ENCODE peak calls at places on chromosomes 6 and 20, in nine cellular contexts. One of them, this sample, is unnamed.

GRCh38 chr6:34792605-34793500 is 970 bp downstream of the BLTP3A start:
- DNase-seq in prostate gland: peak
- DNase-seq in GM23338: peak
- DNase-seq in fibroblast of lung: peak
- DNase-seq in body of pancreas: peak
- DNase-seq in neural progenitor cell: peak
- DNase-seq in HL-60: peak
- DNase-seq in Peyer's patch: no peak
- DNase-seq in Panc1: no peak
- DNase-seq in this sample: peak

GRCh38 chr6:133764813-133765208 is 124.1 kb upstream of the TCF21 start:
- DNase-seq in body of pancreas: no peak
- DNase-seq in prostate gland: no peak
- DNase-seq in GM23338: no peak
- DNase-seq in HL-60: no peak
- DNase-seq in fibroblast of lung: no peak
- DNase-seq in neural progenitor cell: no peak
- DNase-seq in Panc1: no peak
- DNase-seq in Peyer's patch: no peak
- DNase-seq in this sample: no peak

GRCh38 chr6:70669133-70669532 is 1.4 kb downstream of the SMAP1 start:
- DNase-seq in neural progenitor cell: no peak
- DNase-seq in fibroblast of lung: no peak
- DNase-seq in GM23338: no peak
- DNase-seq in Panc1: no peak
- DNase-seq in body of pancreas: no peak
- DNase-seq in Peyer's patch: no peak
- DNase-seq in prostate gland: no peak
- DNase-seq in HL-60: no peak
- DNase-seq in this sample: no peak

GRCh38 chr20:34083137-34083536 is 28.9 kb downstream of the EIF2S2 start:
- DNase-seq in HL-60: no peak
- DNase-seq in prostate gland: peak
- DNase-seq in fibroblast of lung: peak
- DNase-seq in neural progenitor cell: no peak
- DNase-seq in body of pancreas: peak
- DNase-seq in Panc1: no peak
- DNase-seq in GM23338: peak
- DNase-seq in Peyer's patch: no peak
- DNase-seq in this sample: peak

GRCh38 chr6:90284236-90284744 is 12.4 kb downstream of the BACH2 start:
- DNase-seq in Peyer's patch: no peak
- DNase-seq in Panc1: no peak
- DNase-seq in prostate gland: no peak
- DNase-seq in HL-60: no peak
- DNase-seq in fibroblast of lung: peak
- DNase-seq in neural progenitor cell: peak
- DNase-seq in GM23338: peak
- DNase-seq in body of pancreas: no peak
- DNase-seq in this sample: no peak

GRCh38 chr6:5541751-5542432 is 280.6 kb downstream of the FARS2 start:
- DNase-seq in prostate gland: no peak
- DNase-seq in Panc1: peak
- DNase-seq in body of pancreas: no peak
- DNase-seq in HL-60: no peak
- DNase-seq in Peyer's patch: no peak
- DNase-seq in neural progenitor cell: no peak
- DNase-seq in fibroblast of lung: no peak
- DNase-seq in GM23338: peak
- DNase-seq in this sample: no peak

GRCh38 chr6:6565488-6565887 is 23.0 kb upstream of the LY86 start:
- DNase-seq in HL-60: no peak
- DNase-seq in Panc1: no peak
- DNase-seq in GM23338: no peak
- DNase-seq in Peyer's patch: no peak
- DNase-seq in neural progenitor cell: no peak
- DNase-seq in prostate gland: no peak
- DNase-seq in body of pancreas: peak
- DNase-seq in fibroblast of lung: no peak
- DNase-seq in this sample: no peak

GRCh38 chr20:63961664-63962425 is 5.6 kb upstream of the UCKL1 start:
- DNase-seq in Panc1: no peak
- DNase-seq in fibroblast of lung: no peak
- DNase-seq in Peyer's patch: no peak
- DNase-seq in GM23338: no peak
- DNase-seq in neural progenitor cell: no peak
- DNase-seq in prostate gland: no peak
- DNase-seq in body of pancreas: no peak
- DNase-seq in HL-60: no peak
- DNase-seq in this sample: no peak

GRCh38 chr6:142155091-142155490 is 8.0 kb downstream of the VTA1 start:
- DNase-seq in body of pancreas: no peak
- DNase-seq in fibroblast of lung: no peak
- DNase-seq in Peyer's patch: no peak
- DNase-seq in Panc1: no peak
- DNase-seq in GM23338: no peak
- DNase-seq in neural progenitor cell: no peak
- DNase-seq in HL-60: no peak
- DNase-seq in prostate gland: no peak
- DNase-seq in this sample: no peak

GRCh38 chr6:105324386-105325000 is 78.4 kb downstream of the PREP start:
- DNase-seq in fibroblast of lung: peak
- DNase-seq in prostate gland: no peak
- DNase-seq in GM23338: no peak
- DNase-seq in HL-60: no peak
- DNase-seq in Peyer's patch: no peak
- DNase-seq in neural progenitor cell: no peak
- DNase-seq in Panc1: no peak
- DNase-seq in body of pancreas: no peak
- DNase-seq in this sample: no peak

GRCh38 chr6:72589096-72589495 is 32.8 kb upstream of the KCNQ5 start:
- DNase-seq in Peyer's patch: no peak
- DNase-seq in neural progenitor cell: no peak
- DNase-seq in GM23338: no peak
- DNase-seq in fibroblast of lung: peak
- DNase-seq in Panc1: no peak
- DNase-seq in prostate gland: no peak
- DNase-seq in HL-60: no peak
- DNase-seq in body of pancreas: no peak
- DNase-seq in this sample: no peak

GRCh38 chr20:23367770-23368169 is 5.8 kb downstream of the GZF1 start:
- DNase-seq in prostate gland: no peak
- DNase-seq in Panc1: no peak
- DNase-seq in HL-60: no peak
- DNase-seq in body of pancreas: no peak
- DNase-seq in GM23338: no peak
- DNase-seq in fibroblast of lung: no peak
- DNase-seq in Peyer's patch: no peak
- DNase-seq in neural progenitor cell: no peak
- DNase-seq in this sample: no peak

GRCh38 chr6:53672232-53672631 is 6.7 kb upstream of the KLHL31 start:
- DNase-seq in HL-60: no peak
- DNase-seq in fibroblast of lung: no peak
- DNase-seq in Peyer's patch: no peak
- DNase-seq in GM23338: no peak
- DNase-seq in Panc1: no peak
- DNase-seq in body of pancreas: no peak
- DNase-seq in prostate gland: no peak
- DNase-seq in neural progenitor cell: no peak
- DNase-seq in this sample: peak

GRCh38 chr6:150977276-150977675 is 111.8 kb downstream of the MTHFD1L start:
- DNase-seq in HL-60: no peak
- DNase-seq in Peyer's patch: no peak
- DNase-seq in fibroblast of lung: no peak
- DNase-seq in prostate gland: no peak
- DNase-seq in neural progenitor cell: no peak
- DNase-seq in Panc1: no peak
- DNase-seq in body of pancreas: no peak
- DNase-seq in GM23338: no peak
- DNase-seq in this sample: no peak

GRCh38 chr20:16246870-16247269 is 326.4 kb downstream of the KIF16B start:
- DNase-seq in prostate gland: no peak
- DNase-seq in GM23338: no peak
- DNase-seq in neural progenitor cell: no peak
- DNase-seq in Peyer's patch: no peak
- DNase-seq in HL-60: no peak
- DNase-seq in Panc1: no peak
- DNase-seq in fibroblast of lung: no peak
- DNase-seq in body of pancreas: no peak
- DNase-seq in this sample: no peak

GRCh38 chr20:16240355-16240754 is 332.9 kb downstream of the KIF16B start:
- DNase-seq in Panc1: no peak
- DNase-seq in neural progenitor cell: no peak
- DNase-seq in Peyer's patch: no peak
- DNase-seq in prostate gland: no peak
- DNase-seq in GM23338: no peak
- DNase-seq in body of pancreas: no peak
- DNase-seq in fibroblast of lung: no peak
- DNase-seq in HL-60: no peak
- DNase-seq in this sample: no peak

GRCh38 chr20:16245879-16246278 is 327.4 kb downstream of the KIF16B start:
- DNase-seq in Peyer's patch: no peak
- DNase-seq in fibroblast of lung: no peak
- DNase-seq in neural progenitor cell: no peak
- DNase-seq in body of pancreas: no peak
- DNase-seq in prostate gland: no peak
- DNase-seq in GM23338: no peak
- DNase-seq in HL-60: no peak
- DNase-seq in Panc1: no peak
- DNase-seq in this sample: no peak

GRCh38 chr20:16243470-16243869 is 329.8 kb downstream of the KIF16B start:
- DNase-seq in Panc1: no peak
- DNase-seq in fibroblast of lung: no peak
- DNase-seq in neural progenitor cell: no peak
- DNase-seq in HL-60: no peak
- DNase-seq in GM23338: no peak
- DNase-seq in body of pancreas: no peak
- DNase-seq in prostate gland: no peak
- DNase-seq in Peyer's patch: no peak
- DNase-seq in this sample: no peak

GRCh38 chr20:16241911-16242310 is 331.3 kb downstream of the KIF16B start:
- DNase-seq in HL-60: no peak
- DNase-seq in body of pancreas: no peak
- DNase-seq in prostate gland: no peak
- DNase-seq in Peyer's patch: no peak
- DNase-seq in Panc1: peak
- DNase-seq in neural progenitor cell: no peak
- DNase-seq in GM23338: no peak
- DNase-seq in fibroblast of lung: no peak
- DNase-seq in this sample: no peak
- TF ChIP-seq CTCF in HL-60: no peak
- TF ChIP-seq CTCF in body of pancreas: no peak
- TF ChIP-seq CTCF in prostate gland: no peak
- TF ChIP-seq CTCF in Peyer's patch: no peak
- TF ChIP-seq CTCF in Panc1: peak
- TF ChIP-seq CTCF in neural progenitor cell: peak
- TF ChIP-seq CTCF in GM23338: no peak
- TF ChIP-seq CTCF in fibroblast of lung: no peak
- TF ChIP-seq CTCF in this sample: no peak

GRCh38 chr20:51400051-51400926 is 142.2 kb downstream of the NFATC2 start:
- DNase-seq in HL-60: no peak
- DNase-seq in fibroblast of lung: no peak
- DNase-seq in prostate gland: no peak
- DNase-seq in Peyer's patch: no peak
- DNase-seq in Panc1: no peak
- DNase-seq in GM23338: no peak
- DNase-seq in neural progenitor cell: no peak
- DNase-seq in body of pancreas: no peak
- DNase-seq in this sample: no peak

GRCh38 chr20:51403465-51404220 is 138.9 kb downstream of the NFATC2 start:
- DNase-seq in Panc1: no peak
- DNase-seq in prostate gland: no peak
- DNase-seq in body of pancreas: no peak
- DNase-seq in GM23338: no peak
- DNase-seq in fibroblast of lung: no peak
- DNase-seq in Peyer's patch: no peak
- DNase-seq in neural progenitor cell: no peak
- DNase-seq in HL-60: no peak
- DNase-seq in this sample: no peak

GRCh38 chr20:51409192-51409875 is 133.2 kb downstream of the NFATC2 start:
- DNase-seq in Panc1: no peak
- DNase-seq in body of pancreas: no peak
- DNase-seq in prostate gland: no peak
- DNase-seq in HL-60: no peak
- DNase-seq in neural progenitor cell: no peak
- DNase-seq in GM23338: no peak
- DNase-seq in Peyer's patch: no peak
- DNase-seq in fibroblast of lung: no peak
- DNase-seq in this sample: no peak

GRCh38 chr20:51402201-51402600 is 140.3 kb downstream of the NFATC2 start:
- DNase-seq in Peyer's patch: no peak
- DNase-seq in HL-60: peak
- DNase-seq in prostate gland: no peak
- DNase-seq in neural progenitor cell: no peak
- DNase-seq in Panc1: no peak
- DNase-seq in fibroblast of lung: peak
- DNase-seq in body of pancreas: no peak
- DNase-seq in GM23338: no peak
- DNase-seq in this sample: no peak

GRCh38 chr20:51404297-51405060 is 138.0 kb downstream of the NFATC2 start:
- DNase-seq in HL-60: no peak
- DNase-seq in fibroblast of lung: no peak
- DNase-seq in GM23338: no peak
- DNase-seq in prostate gland: no peak
- DNase-seq in Panc1: no peak
- DNase-seq in neural progenitor cell: no peak
- DNase-seq in Peyer's patch: no peak
- DNase-seq in body of pancreas: peak
- DNase-seq in this sample: no peak
- H3K4me3 ChIP-seq in HL-60: no peak
- H3K4me3 ChIP-seq in fibroblast of lung: no peak
- H3K4me3 ChIP-seq in GM23338: no peak
- H3K4me3 ChIP-seq in prostate gland: no peak
- H3K4me3 ChIP-seq in Panc1: no peak
- H3K4me3 ChIP-seq in neural progenitor cell: no peak
- H3K4me3 ChIP-seq in Peyer's patch: no peak
- H3K4me3 ChIP-seq in body of pancreas: no peak
- H3K4me3 ChIP-seq in this sample: no peak

GRCh38 chr20:8067082-8067481 is 47.5 kb upstream of the TMX4 start:
- DNase-seq in prostate gland: no peak
- DNase-seq in Peyer's patch: no peak
- DNase-seq in Panc1: no peak
- DNase-seq in fibroblast of lung: no peak
- DNase-seq in neural progenitor cell: no peak
- DNase-seq in body of pancreas: no peak
- DNase-seq in HL-60: no peak
- DNase-seq in GM23338: no peak
- DNase-seq in this sample: no peak
- H3K27ac ChIP-seq in prostate gland: peak
- H3K27ac ChIP-seq in Peyer's patch: no peak
- H3K27ac ChIP-seq in Panc1: no peak
- H3K27ac ChIP-seq in fibroblast of lung: no peak
- H3K27ac ChIP-seq in neural progenitor cell: no peak
- H3K27ac ChIP-seq in body of pancreas: no peak
- H3K27ac ChIP-seq in HL-60: no peak
- H3K27ac ChIP-seq in GM23338: no peak
- H3K27ac ChIP-seq in this sample: no peak

DNA sequence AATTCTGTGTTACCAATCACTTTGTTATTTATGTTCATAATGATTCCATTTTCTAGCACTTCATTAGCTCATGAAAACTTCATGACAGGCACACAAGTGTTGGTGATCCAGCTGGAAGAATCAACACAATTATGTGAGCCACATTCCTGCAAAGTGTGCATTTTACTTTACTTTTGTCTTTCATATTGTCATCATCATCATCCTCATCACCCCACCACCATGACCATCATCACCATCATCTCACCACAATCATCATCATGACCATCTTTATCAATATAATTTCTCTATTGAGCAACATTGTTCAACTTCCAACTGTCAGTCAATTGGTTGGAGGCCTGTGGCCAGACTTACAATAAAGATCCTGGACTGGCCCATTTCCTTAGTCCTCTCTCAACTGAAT is 159.4 kb upstream of the PRSS16 start:
- DNase-seq in neural progenitor cell: no peak
- DNase-seq in body of pancreas: no peak
- DNase-seq in fibroblast of lung: no peak
- DNase-seq in prostate gland: no peak
- DNase-seq in Peyer's patch: no peak
- DNase-seq in Panc1: no peak
- DNase-seq in HL-60: no peak
- DNase-seq in GM23338: no peak
- DNase-seq in this sample: no peak
- TF ChIP-seq CTCF in neural progenitor cell: no peak
- TF ChIP-seq CTCF in body of pancreas: no peak
- TF ChIP-seq CTCF in fibroblast of lung: no peak
- TF ChIP-seq CTCF in prostate gland: no peak
- TF ChIP-seq CTCF in Peyer's patch: no peak
- TF ChIP-seq CTCF in Panc1: no peak
- TF ChIP-seq CTCF in HL-60: no peak
- TF ChIP-seq CTCF in GM23338: no peak
- TF ChIP-seq CTCF in this sample: no peak